ENCODE peak calls at places on chromosomes 4 and X, in seven cellular contexts. One of them, this sample, is unnamed.

GRCh38 chr4:73019462-73020047 is 50.0 kb downstream of the COX18 start:
- DNase-seq in SK-N-SH: peak
- DNase-seq in HepG2: peak
- DNase-seq in A549: peak
- DNase-seq in H1: no peak
- DNase-seq in K562: peak
- DNase-seq in IMR-90: peak
- DNase-seq in this sample: no peak

GRCh38 chrX:119682019-119682989 is 10.7 kb downstream of the SEPTIN6 start:
- DNase-seq in H1: no peak
- DNase-seq in HepG2: no peak
- DNase-seq in IMR-90: no peak
- DNase-seq in SK-N-SH: no peak
- DNase-seq in A549: no peak
- DNase-seq in K562: no peak
- DNase-seq in this sample: peak

GRCh38 chr4:187618701-187619278 is 376.8 kb upstream of the ZFP42 start:
- DNase-seq in SK-N-SH: no peak
- DNase-seq in H1: no peak
- DNase-seq in HepG2: no peak
- DNase-seq in A549: no peak
- DNase-seq in K562: no peak
- DNase-seq in IMR-90: peak
- DNase-seq in this sample: no peak

GRCh38 chrX:129759576-129760061 is 20.1 kb upstream of the SASH3 start:
- DNase-seq in SK-N-SH: no peak
- DNase-seq in A549: no peak
- DNase-seq in IMR-90: peak
- DNase-seq in H1: no peak
- DNase-seq in HepG2: no peak
- DNase-seq in K562: peak
- DNase-seq in this sample: no peak

GRCh38 chrX:18674417-18674787 is 2.5 kb upstream of the RS1 start:
- DNase-seq in IMR-90: no peak
- DNase-seq in SK-N-SH: peak
- DNase-seq in K562: peak
- DNase-seq in H1: no peak
- DNase-seq in A549: peak
- DNase-seq in HepG2: no peak
- DNase-seq in this sample: no peak

GRCh38 chrX:103556941-103557340 is 28.4 kb upstream of the TCEAL4 start:
- DNase-seq in IMR-90: no peak
- DNase-seq in HepG2: peak
- DNase-seq in K562: no peak
- DNase-seq in H1: no peak
- DNase-seq in A549: no peak
- DNase-seq in SK-N-SH: no peak
- DNase-seq in this sample: no peak

GRCh38 chr4:6813725-6814124 is 31.2 kb downstream of the KIAA0232 start:
- DNase-seq in SK-N-SH: no peak
- DNase-seq in HepG2: no peak
- DNase-seq in IMR-90: no peak
- DNase-seq in K562: no peak
- DNase-seq in A549: no peak
- DNase-seq in H1: no peak
- DNase-seq in this sample: no peak

GRCh38 chrX:38939067-38939466 is 137.8 kb downstream of the MID1IP1 start:
- DNase-seq in SK-N-SH: no peak
- DNase-seq in K562: no peak
- DNase-seq in IMR-90: peak
- DNase-seq in H1: no peak
- DNase-seq in HepG2: no peak
- DNase-seq in A549: no peak
- DNase-seq in this sample: no peak

GRCh38 chrX:7204619-7205018 is 56.7 kb upstream of the PUDP start:
- DNase-seq in HepG2: no peak
- DNase-seq in IMR-90: no peak
- DNase-seq in A549: no peak
- DNase-seq in SK-N-SH: no peak
- DNase-seq in K562: no peak
- DNase-seq in H1: no peak
- DNase-seq in this sample: no peak

GRCh38 chr4:8675383-8675782 is 82.8 kb downstream of the CPZ start:
- DNase-seq in HepG2: peak
- DNase-seq in K562: peak
- DNase-seq in IMR-90: peak
- DNase-seq in H1: peak
- DNase-seq in A549: no peak
- DNase-seq in SK-N-SH: no peak
- DNase-seq in this sample: no peak

GRCh38 chrX:64570204-64570603 is 175.0 kb upstream of the MTMR8 start:
- DNase-seq in HepG2: no peak
- DNase-seq in A549: no peak
- DNase-seq in H1: no peak
- DNase-seq in K562: no peak
- DNase-seq in IMR-90: no peak
- DNase-seq in SK-N-SH: no peak
- DNase-seq in this sample: no peak

GRCh38 chr4:148444296-148445070 is 2.3 kb upstream of the NR3C2 start:
- DNase-seq in IMR-90: no peak
- DNase-seq in A549: no peak
- DNase-seq in HepG2: no peak
- DNase-seq in H1: no peak
- DNase-seq in SK-N-SH: peak
- DNase-seq in K562: no peak
- DNase-seq in this sample: no peak

GRCh38 chrX:71253253-71254091 is 468 bp downstream of the ZMYM3 start:
- DNase-seq in K562: peak
- DNase-seq in SK-N-SH: peak
- DNase-seq in IMR-90: peak
- DNase-seq in A549: peak
- DNase-seq in H1: no peak
- DNase-seq in HepG2: peak
- DNase-seq in this sample: no peak

GRCh38 chr4:531721-532565 is 32.9 kb downstream of the PIGG start:
- DNase-seq in H1: no peak
- DNase-seq in IMR-90: no peak
- DNase-seq in A549: no peak
- DNase-seq in K562: no peak
- DNase-seq in SK-N-SH: no peak
- DNase-seq in HepG2: no peak
- DNase-seq in this sample: no peak

GRCh38 chr4:117085185-117085701 is at the start of gene TRAM1L1:
- DNase-seq in A549: peak
- DNase-seq in K562: peak
- DNase-seq in HepG2: peak
- DNase-seq in SK-N-SH: peak
- DNase-seq in H1: peak
- DNase-seq in IMR-90: peak
- DNase-seq in this sample: no peak

GRCh38 chr4:185358514-185359433 is 37.0 kb downstream of the LRP2BP start:
- DNase-seq in IMR-90: peak
- DNase-seq in A549: peak
- DNase-seq in SK-N-SH: no peak
- DNase-seq in HepG2: peak
- DNase-seq in H1: no peak
- DNase-seq in K562: peak
- DNase-seq in this sample: no peak

GRCh38 chr4:150976478-150977118 is 38.5 kb downstream of the LRBA start:
- DNase-seq in K562: peak
- DNase-seq in H1: no peak
- DNase-seq in A549: no peak
- DNase-seq in IMR-90: no peak
- DNase-seq in HepG2: peak
- DNase-seq in SK-N-SH: no peak
- DNase-seq in this sample: no peak

GRCh38 chrX:18410038-18410437 is 15.4 kb upstream of the CDKL5 start:
- DNase-seq in HepG2: no peak
- DNase-seq in H1: no peak
- DNase-seq in K562: no peak
- DNase-seq in SK-N-SH: peak
- DNase-seq in IMR-90: peak
- DNase-seq in A549: peak
- DNase-seq in this sample: no peak

GRCh38 chrX:44748014-44748413 is 95.8 kb upstream of the DUSP21 start:
- DNase-seq in A549: no peak
- DNase-seq in SK-N-SH: peak
- DNase-seq in IMR-90: no peak
- DNase-seq in HepG2: no peak
- DNase-seq in K562: no peak
- DNase-seq in H1: no peak
- DNase-seq in this sample: no peak

GRCh38 chrX:42992199-42992943 is 214.4 kb upstream of the PPP1R2C start:
- DNase-seq in HepG2: no peak
- DNase-seq in SK-N-SH: no peak
- DNase-seq in H1: no peak
- DNase-seq in K562: no peak
- DNase-seq in IMR-90: no peak
- DNase-seq in A549: no peak
- DNase-seq in this sample: no peak

GRCh38 chr4:5974321-5974720 is 43.9 kb downstream of the C4orf50 start:
- DNase-seq in K562: no peak
- DNase-seq in IMR-90: no peak
- DNase-seq in H1: no peak
- DNase-seq in HepG2: no peak
- DNase-seq in SK-N-SH: no peak
- DNase-seq in A549: no peak
- DNase-seq in this sample: no peak

GRCh38 chrX:120274958-120275357 is 24.3 kb downstream of the ZBTB33 start:
- DNase-seq in HepG2: no peak
- DNase-seq in IMR-90: no peak
- DNase-seq in H1: no peak
- DNase-seq in K562: no peak
- DNase-seq in SK-N-SH: no peak
- DNase-seq in A549: no peak
- DNase-seq in this sample: no peak

GRCh38 chrX:68429216-68429615 is 4.1 kb downstream of the OPHN1 start:
- DNase-seq in H1: no peak
- DNase-seq in HepG2: no peak
- DNase-seq in IMR-90: no peak
- DNase-seq in A549: no peak
- DNase-seq in K562: no peak
- DNase-seq in SK-N-SH: no peak
- DNase-seq in this sample: no peak

GRCh38 chr4:42605264-42605663 is 51.6 kb downstream of the ATP8A1 start:
- DNase-seq in IMR-90: no peak
- DNase-seq in K562: no peak
- DNase-seq in HepG2: no peak
- DNase-seq in A549: no peak
- DNase-seq in H1: no peak
- DNase-seq in SK-N-SH: no peak
- DNase-seq in this sample: no peak

GRCh38 chrX:12824944-12825343 is 33.7 kb downstream of the PRPS2 start:
- DNase-seq in H1: no peak
- DNase-seq in HepG2: no peak
- DNase-seq in SK-N-SH: no peak
- DNase-seq in K562: no peak
- DNase-seq in IMR-90: no peak
- DNase-seq in A549: no peak
- DNase-seq in this sample: no peak

GRCh38 chr4:128803783-128804182 is 5.7 kb upstream of the JADE1 start:
- DNase-seq in SK-N-SH: no peak
- DNase-seq in IMR-90: no peak
- DNase-seq in A549: no peak
- DNase-seq in H1: no peak
- DNase-seq in K562: no peak
- DNase-seq in HepG2: no peak
- DNase-seq in this sample: no peak

GRCh38 chr4:57499786-57500185 is 389.6 kb upstream of the IGFBP7 start:
- DNase-seq in A549: no peak
- DNase-seq in HepG2: peak
- DNase-seq in H1: no peak
- DNase-seq in IMR-90: no peak
- DNase-seq in SK-N-SH: no peak
- DNase-seq in K562: peak
- DNase-seq in this sample: no peak

GRCh38 chr4:101885574-101885973 is 95.0 kb downstream of the BANK1 start:
- DNase-seq in K562: no peak
- DNase-seq in SK-N-SH: no peak
- DNase-seq in HepG2: peak
- DNase-seq in A549: no peak
- DNase-seq in H1: no peak
- DNase-seq in IMR-90: no peak
- DNase-seq in this sample: no peak
- TF ChIP-seq RAD21 in K562: no peak
- TF ChIP-seq RAD21 in SK-N-SH: no peak
- TF ChIP-seq RAD21 in HepG2: no peak
- TF ChIP-seq RAD21 in A549: no peak
- TF ChIP-seq RAD21 in H1: no peak
- TF ChIP-seq RAD21 in IMR-90: no peak
- TF ChIP-seq RAD21 in this sample: no peak

GRCh38 chr4:26022346-26022891 is 108.4 kb downstream of the SMIM20 start:
- DNase-seq in SK-N-SH: no peak
- DNase-seq in A549: peak
- DNase-seq in H1: no peak
- DNase-seq in HepG2: peak
- DNase-seq in IMR-90: peak
- DNase-seq in K562: no peak
- DNase-seq in this sample: no peak
- TF ChIP-seq RAD21 in SK-N-SH: no peak
- TF ChIP-seq RAD21 in A549: no peak
- TF ChIP-seq RAD21 in H1: no peak
- TF ChIP-seq RAD21 in HepG2: no peak
- TF ChIP-seq RAD21 in IMR-90: no peak
- TF ChIP-seq RAD21 in K562: no peak
- TF ChIP-seq RAD21 in this sample: no peak

DNA sequence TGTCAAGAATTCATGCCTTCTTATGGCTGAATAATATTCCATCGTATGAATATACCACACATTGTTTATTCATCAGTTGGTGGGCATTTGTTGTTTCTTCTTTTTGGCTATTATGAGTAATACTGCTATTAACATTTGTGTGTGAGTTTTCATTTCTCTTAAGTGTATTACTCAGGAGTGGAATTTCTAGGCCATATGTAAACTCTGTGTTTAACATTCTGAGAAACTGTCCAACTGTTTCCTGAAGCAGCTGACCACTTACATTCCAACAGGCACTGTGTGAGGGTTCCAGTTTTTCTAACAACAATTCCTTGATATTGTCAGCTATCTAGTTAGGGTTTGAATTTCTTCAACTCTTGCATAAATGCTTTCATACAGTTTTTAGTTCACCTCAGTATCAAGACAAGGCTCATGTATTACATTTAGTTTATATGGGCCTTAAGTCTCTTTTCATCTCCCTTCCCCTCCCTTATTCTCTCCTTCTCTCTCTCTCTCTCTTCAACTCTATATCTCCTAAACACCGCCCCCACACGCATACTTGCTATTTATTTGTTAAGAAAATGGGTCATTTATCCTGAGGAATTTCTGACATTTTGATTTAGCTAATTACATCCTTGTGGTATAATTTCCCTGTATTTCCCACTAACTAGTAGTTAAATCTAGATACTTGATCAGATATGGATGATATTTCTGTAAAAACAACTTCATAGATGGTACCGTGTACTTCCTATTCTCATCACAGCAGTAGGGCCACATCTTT is 77.4 kb downstream of the WDR19 start:
- DNase-seq in SK-N-SH: no peak
- DNase-seq in IMR-90: peak
- DNase-seq in A549: no peak
- DNase-seq in H1: no peak
- DNase-seq in K562: no peak
- DNase-seq in HepG2: no peak
- DNase-seq in this sample: no peak
- TF ChIP-seq RAD21 in SK-N-SH: no peak
- TF ChIP-seq RAD21 in IMR-90: no peak
- TF ChIP-seq RAD21 in A549: no peak
- TF ChIP-seq RAD21 in H1: no peak
- TF ChIP-seq RAD21 in K562: no peak
- TF ChIP-seq RAD21 in HepG2: no peak
- TF ChIP-seq RAD21 in this sample: no peak

GRCh38 chrX:47814853-47815252 is 21.8 kb upstream of the ZNF81 start:
- DNase-seq in SK-N-SH: no peak
- DNase-seq in IMR-90: no peak
- DNase-seq in H1: no peak
- DNase-seq in K562: peak
- DNase-seq in A549: no peak
- DNase-seq in HepG2: no peak
- DNase-seq in this sample: no peak
- TF ChIP-seq RAD21 in SK-N-SH: no peak
- TF ChIP-seq RAD21 in IMR-90: no peak
- TF ChIP-seq RAD21 in H1: peak
- TF ChIP-seq RAD21 in K562: peak
- TF ChIP-seq RAD21 in A549: no peak
- TF ChIP-seq RAD21 in HepG2: no peak
- TF ChIP-seq RAD21 in this sample: no peak

This sample was measured in GM12878.